ENCODE peak calls at places on chromosomes 6 and 20, in five cellular contexts. H is activated CD8-positive, alpha-beta T cell treated with anti-CD3 and anti-CD28 coated beads for 36 hours; X is CD8-positive, alpha-beta T cell; K is fibroblast of pulmonary artery; V is left ventricle myocardium inferior. S is an unnamed sample.
A peak's percentile ranks its signal among the peaks of the same experiment; 100 is the strongest.

GRCh38 chr20:17646901-17647301 is 35.1 kb downstream of the RRBP1 start:
- DNase-seq in K (no peak), H (no peak), X (no peak), V (no peak), S (no peak)

GRCh38 chr20:5848711-5849505 is 98.7 kb downstream of the SHLD1 start:
- DNase-seq in H (peak; percentile 21), K (peak; percentile 78), X (no peak), V (no peak), S (no peak)

GRCh38 chr20:1971893-1972586 is 21.8 kb downstream of the PDYN start:
- DNase-seq in X (no peak), K (no peak), H (no peak), V (no peak), S (no peak)

GRCh38 chr20:47227119-47227518 is 129.4 kb downstream of the ZMYND8 start:
- DNase-seq in K (no peak), V (no peak), X (no peak), H (no peak), S (no peak)

GRCh38 chr20:17023036-17023435 is 203.8 kb upstream of the PCSK2 start:
- DNase-seq in V (no peak), H (no peak), K (no peak), X (no peak), S (no peak)

GRCh38 chr6:158381214-158381613 is 68.9 kb downstream of the TULP4 start:
- DNase-seq in K (no peak), V (no peak), X (no peak), H (no peak), S (no peak)

GRCh38 chr20:9285617-9286016 is 216.7 kb downstream of the PLCB4 start:
- DNase-seq in X (no peak), V (no peak), H (no peak), K (no peak), S (no peak)

GRCh38 chr6:36698871-36699271 is 1.2 kb downstream of the RAB44 start:
- DNase-seq in V (no peak), X (no peak), K (no peak), H (no peak), S (no peak)

GRCh38 chr6:290111-290932 is 2.0 kb upstream of the DUSP22 start:
- DNase-seq in K (no peak), X (no peak), V (no peak), H (no peak), S (peak; percentile 44)

GRCh38 chr6:148840256-148840655 is 93.4 kb downstream of the UST start:
- DNase-seq in X (no peak), K (no peak), H (no peak), V (no peak), S (no peak)

GRCh38 chr20:62313460-62314338 is 10.9 kb downstream of the ADRM1 start:
- DNase-seq in V (no peak), X (no peak), K (no peak), H (no peak), S (no peak)

GRCh38 chr6:11950109-11950508 is 62.0 kb upstream of the HIVEP1 start:
- DNase-seq in V (no peak), H (no peak), K (no peak), X (no peak), S (no peak)

GRCh38 chr6:17492350-17492749 is 99.0 kb downstream of the CAP2 start:
- DNase-seq in K (no peak), X (no peak), H (no peak), V (no peak), S (no peak)

DNA sequence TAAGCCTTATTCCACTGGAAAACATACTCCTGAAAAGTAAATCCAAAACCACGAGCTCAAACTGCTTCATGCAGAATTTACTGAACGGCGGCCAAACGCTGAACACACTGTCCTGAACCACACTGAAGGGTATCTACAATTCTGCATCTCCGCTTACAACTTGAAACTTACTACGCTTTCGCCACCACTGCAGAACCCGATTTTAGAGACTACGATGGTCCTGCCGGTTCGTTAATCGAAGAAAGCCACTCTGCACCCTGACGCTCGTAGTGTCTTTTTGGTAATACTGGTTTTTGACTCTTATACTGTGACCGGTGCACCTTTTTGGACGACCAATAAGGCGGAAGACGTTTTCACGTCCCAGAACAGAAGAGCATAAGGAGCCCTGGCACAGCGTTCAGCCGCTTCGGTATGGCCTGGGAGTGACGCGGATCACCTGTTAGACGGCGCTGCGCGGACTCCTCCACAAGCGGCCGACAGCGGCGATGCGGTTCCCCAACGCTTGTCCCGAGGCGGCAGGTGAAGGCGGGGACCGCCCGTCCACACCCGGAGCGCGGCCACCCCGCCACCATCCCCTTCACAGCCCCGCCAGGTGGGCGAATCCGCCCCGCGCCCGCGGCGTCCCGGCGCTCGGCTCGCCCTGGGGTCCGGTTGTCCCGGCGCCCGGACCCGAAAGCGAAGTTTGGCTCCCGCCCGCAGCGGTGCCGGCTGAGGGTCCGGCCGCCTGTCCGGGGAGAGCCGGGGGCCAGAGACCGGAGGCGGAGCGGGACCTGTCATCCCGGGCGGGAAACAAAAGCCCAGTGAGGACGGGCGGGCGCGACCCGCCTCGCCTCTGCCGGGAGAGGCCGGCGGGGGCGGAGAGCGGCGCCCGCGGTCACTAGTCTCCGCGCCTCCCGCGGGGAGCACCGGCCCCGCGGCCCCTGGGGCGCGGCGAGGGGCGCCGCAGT is 784 bp downstream of the FKBP5 start:
- DNase-seq in X (peak; percentile 45), V (peak; percentile 62), H (peak; percentile 75), K (peak; percentile 48), S (peak; percentile 61)
- TF ChIP-seq CTCF in X (no peak), V (no peak), H (no peak), K (no peak), S (no peak)

GRCh38 chr20:43909211-43909610 is 5.4 kb upstream of the TOX2 start:
- DNase-seq in V (no peak), X (no peak), K (no peak), H (no peak), S (no peak)
- TF ChIP-seq CTCF in V (no peak), X (no peak), K (no peak), H (no peak), S (no peak)

DNA sequence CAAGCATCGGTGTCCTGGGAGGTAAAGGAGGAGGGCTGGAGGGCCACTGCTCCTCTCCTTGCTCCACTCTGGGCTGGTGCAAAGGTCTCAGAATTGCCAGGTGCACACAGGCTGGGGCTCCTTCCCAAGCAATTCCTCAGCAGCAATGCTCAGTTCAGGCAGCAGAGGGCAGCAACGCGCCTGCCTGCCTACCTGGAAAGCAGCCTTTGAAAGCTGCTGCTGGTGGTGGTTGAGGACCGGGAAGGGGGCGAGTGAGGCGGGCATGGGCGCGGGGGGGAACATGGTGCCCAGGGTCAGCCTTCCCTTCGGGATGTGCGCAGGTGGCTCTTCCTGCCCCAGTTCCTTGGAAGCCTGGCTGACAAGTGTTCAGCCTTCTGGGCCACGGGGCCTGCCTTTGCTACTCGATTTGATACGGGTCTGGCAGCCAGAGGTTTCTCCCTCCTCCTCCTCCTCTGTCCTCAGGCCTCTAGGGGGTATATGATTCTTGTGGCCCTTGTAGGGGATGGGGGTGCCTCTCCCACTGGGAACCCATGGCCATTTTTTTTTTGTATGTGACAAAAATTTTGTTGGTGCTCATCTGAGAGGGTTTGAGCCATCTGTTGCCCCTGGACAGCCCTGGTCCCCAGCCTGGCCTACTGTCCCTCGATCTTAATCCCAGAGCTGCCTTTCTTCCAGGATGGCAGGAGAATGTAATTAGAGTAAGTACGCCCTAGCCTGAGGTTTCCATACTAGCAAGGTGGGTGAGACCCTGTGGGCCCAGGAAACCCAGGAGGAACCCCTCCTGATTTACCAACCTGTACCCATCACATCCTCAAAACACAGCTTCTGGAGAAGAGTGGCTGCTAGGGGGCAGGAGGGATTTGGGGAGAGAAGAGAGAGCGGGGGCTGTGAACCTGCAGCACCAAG is 20.1 kb downstream of the MRPS18A start:
- DNase-seq in K (peak; percentile 72), X (peak; percentile 74), H (peak; percentile 92), V (peak; percentile 84), S (peak; percentile 87)
- TF ChIP-seq CTCF in K (peak; percentile 94), X (peak; percentile 96), H (peak; percentile 95), V (peak; percentile 98), S (peak; percentile 99)

GRCh38 chr6:154407440-154407839 is 50.8 kb upstream of the IPCEF1 start:
- DNase-seq in X (no peak), K (no peak), V (no peak), H (no peak), S (no peak)

GRCh38 chr6:154411076-154411475 is 54.5 kb upstream of the IPCEF1 start:
- DNase-seq in H (no peak), K (no peak), X (no peak), V (no peak), S (no peak)

GRCh38 chr6:154410215-154410614 is 53.6 kb upstream of the IPCEF1 start:
- DNase-seq in H (no peak), K (no peak), V (no peak), X (no peak), S (no peak)

GRCh38 chr6:154410619-154411044 is 54.0 kb upstream of the IPCEF1 start:
- DNase-seq in X (no peak), H (peak; percentile 14), V (no peak), K (peak; percentile 97), S (no peak)

GRCh38 chr6:154408906-154409500 is 52.4 kb upstream of the IPCEF1 start:
- DNase-seq in H (peak; percentile 38), V (no peak), K (peak; percentile 52), X (no peak), S (no peak)
- TF ChIP-seq CTCF in H (no peak), V (peak; percentile 54), K (peak; percentile 42), X (no peak), S (no peak)

DNA sequence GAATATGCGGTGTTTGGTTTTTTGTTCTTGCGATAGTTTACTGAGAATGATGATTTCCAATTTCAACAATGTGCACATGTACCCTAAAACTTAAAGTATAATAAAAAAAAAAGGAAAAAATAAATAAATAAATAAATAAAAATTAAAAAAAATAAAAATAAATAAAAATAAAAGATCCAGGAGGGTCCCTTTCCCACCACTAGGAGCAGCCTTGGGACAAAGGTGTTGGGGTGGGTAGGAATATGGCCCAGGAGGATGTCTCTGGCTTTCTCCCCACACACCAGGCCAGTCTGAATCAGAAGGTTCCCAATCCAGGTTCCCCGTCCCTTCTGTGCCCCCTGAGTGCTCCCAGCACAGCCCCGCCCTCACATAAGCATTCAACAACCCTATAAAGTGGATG is 9.5 kb downstream of the LRFN2 start:
- DNase-seq in H (no peak), V (no peak), K (no peak), X (no peak), S (no peak)
- TF ChIP-seq CTCF in H (no peak), V (no peak), K (peak; percentile 5), X (no peak), S (no peak)

DNA sequence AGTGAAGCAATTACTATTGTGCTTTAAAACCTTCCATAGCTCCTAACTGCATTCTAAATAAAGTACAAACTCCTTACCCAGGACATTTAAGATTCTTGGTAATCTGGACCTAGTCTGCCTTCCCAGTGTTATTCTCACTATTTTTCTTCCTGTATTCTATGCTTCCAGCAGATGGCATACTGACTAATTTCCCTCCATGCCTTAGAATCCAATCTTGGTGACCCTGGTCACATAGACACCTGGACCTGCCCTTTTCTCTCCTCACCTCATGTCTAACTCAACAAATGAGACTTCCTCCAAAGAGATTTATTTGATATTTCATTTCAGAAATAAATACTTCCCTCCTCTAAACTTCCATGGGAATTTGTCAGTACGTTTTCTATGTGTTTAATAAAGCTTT is 25.8 kb downstream of the ROS1 start:
- DNase-seq in H (no peak), V (no peak), K (peak; percentile 20), X (no peak), S (no peak)
- TF ChIP-seq CTCF in H (no peak), V (peak; percentile 41), K (peak; percentile 51), X (no peak), S (peak; percentile 6)

GRCh38 chr6:13559251-13559650 is 15.2 kb upstream of the SIRT5 start:
- DNase-seq in X (no peak), H (no peak), V (no peak), K (no peak), S (no peak)
- TF ChIP-seq CTCF in X (no peak), H (no peak), V (no peak), K (no peak), S (no peak)

S was measured in GM13976.